ENCODE peak calls at places on chromosome 16, in four cellular contexts. F is OCI-LY7, R is tibial artery, D is esophagus muscularis mucosa. O is an unnamed sample.
A peak's percentile ranks its signal among the peaks of the same experiment; 100 is the strongest.

GRCh38 chr16:80583466-80583865 is 42.7 kb downstream of the DYNLRB2 start:
- DNase-seq in F (no peak), R (no peak), D (no peak), O (no peak)

GRCh38 chr16:87829988-87830672 is 39.2 kb downstream of the SLC7A5 start:
- DNase-seq in F (no peak), R (no peak), D (no peak), O (no peak)

GRCh38 chr16:19851476-19851875 is 33.2 kb downstream of the GPRC5B start:
- DNase-seq in F (no peak), R (no peak), D (no peak), O (no peak)

GRCh38 chr16:67694611-67695010 is 24.5 kb downstream of the GFOD2 start:
- DNase-seq in F (no peak), R (no peak), D (no peak), O (no peak)

GRCh38 chr16:17835118-17835949 is 364.6 kb upstream of the XYLT1 start:
- DNase-seq in F (no peak), R (no peak), D (no peak), O (no peak)

GRCh38 chr16:88356727-88357199 is 26.0 kb upstream of the ZNF469 start:
- DNase-seq in F (no peak), R (no peak), D (no peak), O (no peak)

GRCh38 chr16:2388875-2389433 is 40.3 kb upstream of the CCNF start:
- DNase-seq in F (no peak), R (no peak), D (no peak), O (peak; percentile 95)

GRCh38 chr16:11603331-11603750 is 16.6 kb upstream of the LITAF start:
- DNase-seq in F (no peak), R (no peak), D (no peak), O (no peak)

GRCh38 chr16:52068447-52069074 is 478.4 kb downstream of the TOX3 start:
- DNase-seq in F (no peak), R (no peak), D (peak; percentile 26), O (peak; percentile 54)

GRCh38 chr16:49021136-49021535 is 260.5 kb downstream of the CBLN1 start:
- DNase-seq in F (no peak), R (no peak), D (peak; percentile 39), O (no peak)

GRCh38 chr16:55001931-55002330 is 71.3 kb downstream of the IRX5 start:
- DNase-seq in F (no peak), R (no peak), D (no peak), O (no peak)

DNA sequence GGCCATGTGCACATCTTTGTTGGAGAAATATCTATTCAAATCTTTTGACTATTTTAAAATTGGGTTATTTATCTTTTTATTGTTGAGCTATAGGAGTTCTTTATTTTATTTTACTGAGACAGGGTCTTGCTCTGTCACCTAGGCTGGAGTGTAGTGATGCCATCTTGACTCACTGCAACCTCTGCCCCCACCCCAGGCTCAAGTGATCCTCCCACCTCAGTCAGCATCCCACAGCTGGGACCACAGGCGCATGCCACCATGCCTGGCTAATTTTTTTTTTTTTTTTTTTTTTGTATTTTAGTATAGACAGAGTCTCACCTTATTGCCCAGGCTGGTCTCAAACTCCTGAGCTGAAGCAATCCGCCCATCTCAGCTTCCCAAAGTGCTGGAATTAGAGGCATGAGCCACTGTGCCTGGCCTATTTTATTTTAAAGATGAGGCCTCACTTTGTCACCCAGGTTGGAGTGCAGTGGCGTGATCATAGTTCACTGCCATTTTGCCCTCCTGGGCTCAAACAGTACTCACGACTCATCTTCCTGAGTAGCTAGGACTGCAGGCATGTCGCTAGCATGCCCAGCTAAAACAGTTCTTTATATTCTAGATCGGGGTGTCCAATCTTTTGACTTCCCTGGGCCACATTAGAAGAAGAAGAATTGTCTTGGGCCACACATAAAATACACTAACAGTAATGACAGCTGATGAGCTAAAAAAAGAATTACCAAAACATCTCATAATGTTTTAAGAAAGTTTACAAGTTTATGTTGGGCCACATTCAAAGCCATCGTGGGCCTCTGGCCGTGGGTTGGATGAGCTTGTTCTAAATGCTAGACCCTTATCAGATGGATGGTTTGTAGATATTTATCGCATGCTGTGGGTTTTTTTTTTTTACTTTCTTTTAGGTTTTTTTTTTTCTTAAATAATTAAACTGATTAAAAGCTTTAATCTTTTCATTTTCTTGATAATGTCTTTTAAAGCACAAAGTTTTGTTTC is 13.7 kb downstream of the TENT4B start:
- DNase-seq in F (no peak), R (no peak), D (peak; percentile 74), O (no peak)
- H3K27ac ChIP-seq in F (no peak overlapping the region), R (peak overlapping the region; percentile 90), D (no peak overlapping the region), O (no peak overlapping the region)

DNA sequence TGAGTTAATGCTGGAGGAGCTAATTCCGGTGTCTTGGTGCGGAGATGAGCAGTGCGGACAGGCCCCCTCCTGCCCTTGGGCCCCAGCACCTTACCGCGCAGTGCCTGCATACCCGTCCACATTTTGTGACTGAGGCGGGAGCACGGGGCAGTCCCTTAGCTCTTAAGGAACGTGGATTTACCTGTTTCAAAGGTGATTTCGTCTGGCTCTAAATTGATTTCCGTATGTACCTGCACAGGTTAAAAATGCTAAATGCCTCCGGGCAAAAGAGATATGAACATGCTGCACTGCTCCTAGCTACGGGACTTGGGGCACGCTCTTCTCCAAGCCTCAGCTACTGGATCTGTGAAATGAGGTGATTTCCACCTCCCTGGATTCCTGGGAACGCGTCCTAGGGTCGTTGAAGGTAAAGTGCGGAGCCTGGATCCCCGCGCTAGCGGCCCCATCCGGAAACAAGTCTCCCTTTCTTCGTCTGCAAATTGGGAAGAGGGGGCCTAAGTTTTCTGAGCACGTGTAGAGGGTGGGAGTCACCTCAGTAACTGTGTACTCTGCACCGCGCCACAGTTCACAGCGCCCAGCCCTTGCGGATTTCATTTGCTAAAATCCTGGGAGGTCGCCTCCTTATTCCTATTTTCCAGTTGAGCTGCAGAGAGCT is 669 bp upstream of the CRISPLD2 start:
- DNase-seq in F (no peak), R (no peak), D (no peak), O (no peak)
- H3K4me3 ChIP-seq in F (no peak overlapping the region), R (peak overlapping the region; percentile 56), D (peak overlapping the region; percentile 73), O (no peak overlapping the region)

DNA sequence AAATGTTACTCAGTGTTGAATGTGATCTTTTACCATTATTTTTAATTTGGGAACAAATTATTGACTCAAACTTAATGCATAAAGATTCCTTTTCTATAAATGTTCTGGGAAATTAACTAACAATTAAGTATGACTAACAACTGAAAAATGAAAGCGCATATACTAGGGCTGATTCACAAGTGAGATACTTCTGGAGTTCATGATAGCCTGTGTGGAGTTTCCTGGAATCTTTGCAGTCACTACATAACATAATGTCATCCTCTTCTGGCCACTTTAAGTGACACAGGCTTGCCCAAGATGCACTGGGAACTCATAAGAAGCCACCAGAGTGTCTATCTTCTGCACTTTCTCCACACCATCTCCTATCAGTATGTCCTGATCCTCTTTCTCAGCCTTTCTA is 450.3 kb upstream of the CDH11 start:
- DNase-seq in F (no peak), R (no peak), D (no peak), O (no peak)
- TF ChIP-seq CTCF in F (no peak), R (no peak), D (no peak), O (no peak)

DNA sequence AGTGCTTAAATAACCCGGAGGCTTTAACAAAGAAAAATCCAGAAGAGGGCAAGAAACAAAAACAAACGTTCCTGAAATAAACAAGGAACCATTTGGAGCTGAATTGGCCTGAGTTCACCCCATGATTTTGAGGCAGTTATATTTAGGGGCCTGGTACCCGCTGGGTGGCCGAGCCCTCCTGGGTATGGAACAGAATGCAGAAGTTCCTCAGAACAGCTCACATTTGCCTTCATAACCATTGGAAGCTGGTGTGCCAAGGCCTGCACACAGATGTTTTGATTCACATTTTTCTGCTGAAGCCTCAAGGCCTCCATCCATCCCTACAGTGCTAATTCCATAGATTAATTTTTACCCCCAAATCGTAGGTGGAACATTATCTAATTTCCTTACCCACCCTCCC is 3.3 kb upstream of the ZFHX3 start:
- DNase-seq in F (no peak), R (peak; percentile 68), D (no peak), O (no peak)
- H3K27ac ChIP-seq in F (no peak overlapping the region), R (peak overlapping the region; percentile 99), D (peak overlapping the region; percentile 93), O (peak overlapping the region; percentile 36)

GRCh38 chr16:78235168-78235800 is 135.8 kb downstream of the WWOX start:
- DNase-seq in F (peak; percentile 62), R (peak; percentile 79), D (peak; percentile 94), O (peak; percentile 66)
- H3K4me3 ChIP-seq in F (no peak overlapping the region), R (no peak overlapping the region), D (no peak overlapping the region), O (no peak overlapping the region)

GRCh38 chr16:71214771-71215381 is 15.6 kb downstream of the HYDIN start:
- DNase-seq in F (no peak), R (no peak), D (no peak), O (no peak)
- TF ChIP-seq CTCF in F (peak; percentile 61), R (no peak), D (no peak), O (no peak)

GRCh38 chr16:14640538-14640937 is 7.8 kb downstream of the BFAR start:
- DNase-seq in F (no peak), R (no peak), D (no peak), O (peak; percentile 25)
- H3K27ac ChIP-seq in F (no peak overlapping the region), R (no peak overlapping the region), D (no peak overlapping the region), O (peak overlapping the region; percentile 25)

GRCh38 chr16:86565644-86566511 is 751 bp upstream of the FOXC2 start:
- DNase-seq in F (no peak), R (peak; percentile 67), D (no peak), O (no peak)

GRCh38 chr16:86566601-86566965 is at the start of gene FOXC2:
- DNase-seq in F (no peak), R (peak; percentile 98), D (no peak), O (peak; percentile 77)

GRCh38 chr16:86563489-86564345 is 2.9 kb upstream of the FOXC2 start:
- DNase-seq in F (peak; percentile 90), R (peak; percentile 95), D (peak; percentile 97), O (peak; percentile 91)

GRCh38 chr16:86566966-86567700 is 504 bp downstream of the FOXC2 start:
- DNase-seq in F (no peak), R (peak; percentile 83), D (no peak), O (no peak)

DNA sequence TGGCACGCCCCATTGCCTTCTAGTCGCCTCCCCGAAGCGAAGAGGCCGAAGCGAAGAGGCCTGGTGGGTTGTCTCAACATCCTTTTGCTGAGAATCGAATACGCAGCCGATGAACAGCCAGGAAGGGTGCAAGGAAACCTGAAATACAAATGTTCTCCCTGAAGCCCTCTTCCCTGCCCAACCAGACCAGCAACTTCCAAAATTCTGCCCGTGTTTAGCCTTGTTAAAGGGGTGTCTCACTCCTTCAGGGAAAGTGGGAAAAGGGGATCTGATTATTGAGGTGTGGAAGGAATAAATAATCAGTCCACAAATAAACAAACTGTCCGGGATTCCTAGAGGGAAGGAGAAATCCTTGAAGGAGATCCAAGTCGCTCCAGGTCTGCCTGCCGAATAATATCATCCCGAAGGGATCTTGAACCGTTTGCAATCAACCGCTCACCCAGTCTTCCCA is 1.4 kb upstream of the FOXC2 start:
- DNase-seq in F (no peak), R (peak; percentile 60), D (no peak), O (no peak)
- H3K4me3 ChIP-seq in F (no peak overlapping the region), R (peak overlapping the region; percentile 86), D (no peak overlapping the region), O (no peak overlapping the region)